ENCODE peak calls at places on chromosomes 7 and 10, in five cellular contexts. O is T-helper 9 cell, V is LoVo, R is NT2/D1, F is OCI-M1. K is an unnamed sample.

GRCh38 chr10:92894081-92894480 is 45.8 kb downstream of the EXOC6 start:
- DNase-seq in V (no peak), O (no peak), R (no peak), F (no peak), K (no peak)

GRCh38 chr7:33395340-33395739 is 266.0 kb downstream of the BBS9 start:
- DNase-seq in R (no peak), O (no peak), V (no peak), F (no peak), K (no peak)

GRCh38 chr7:128880791-128881457 is 18.3 kb downstream of the ATP6V1F start:
- DNase-seq in O (no peak), V (no peak), R (no peak), F (no peak), K (no peak)

GRCh38 chr10:5488272-5489161 is 10.9 kb downstream of the CALML5 start:
- DNase-seq in O (no peak), F (no peak), R (no peak), V (peak; percentile 85), K (peak; percentile 67)

GRCh38 chr7:70657532-70657931 is 474.4 kb upstream of the GALNT17 start:
- DNase-seq in R (no peak), F (no peak), V (no peak), O (no peak), K (no peak)

GRCh38 chr7:154953006-154953684 is 49.8 kb downstream of the PAXIP1 start:
- DNase-seq in O (peak; percentile 72), F (peak; percentile 50), R (peak; percentile 66), V (peak; percentile 19), K (no peak)

GRCh38 chr7:80602007-80602406 is 36.4 kb upstream of the CD36 start:
- DNase-seq in V (no peak), F (no peak), O (no peak), R (no peak), K (no peak)

GRCh38 chr7:52260046-52260665 is 775.3 kb upstream of the POM121L12 start:
- DNase-seq in R (peak; percentile 57), V (peak; percentile 46), F (peak; percentile 35), O (no peak), K (no peak)

GRCh38 chr7:99720370-99721128 is 14.4 kb downstream of the CYP3A7 start:
- DNase-seq in F (no peak), R (no peak), O (no peak), V (peak; percentile 44), K (no peak)

GRCh38 chr7:97004931-97005763 is at the start of gene DLX6:
- DNase-seq in R (peak; percentile 88), V (peak; percentile 92), F (no peak), O (no peak), K (peak; percentile 33)

GRCh38 chr10:30967654-30968421 is 63.8 kb downstream of the ZNF438 start:
- DNase-seq in R (no peak), F (no peak), V (no peak), O (no peak), K (no peak)

GRCh38 chr7:115122388-115122787 is 200.5 kb downstream of the MDFIC start:
- DNase-seq in V (no peak), O (no peak), F (no peak), R (no peak), K (no peak)

GRCh38 chr7:43905954-43906326 is 456 bp downstream of the URGCP start:
- DNase-seq in F (peak; percentile 15), V (peak; percentile 33), R (no peak), O (peak; percentile 8), K (peak; percentile 35)

GRCh38 chr10:19651549-19651948 is 164.7 kb upstream of the PLXDC2 start:
- DNase-seq in O (no peak), R (no peak), V (no peak), F (no peak), K (no peak)

GRCh38 chr10:30425336-30426075 is 8.5 kb upstream of the MAP3K8 start:
- DNase-seq in O (no peak), V (no peak), F (no peak), R (no peak), K (no peak)

GRCh38 chr10:34286136-34286739 is 528.9 kb downstream of the PARD3 start:
- DNase-seq in O (no peak), F (no peak), V (peak; percentile 8), R (no peak), K (no peak)